ENCODE peak calls at places on chromosomes 12 and 14, in six cellular contexts. D is A549, O is endothelial cell, M is RWPE1, P is HFFc6, Y is IMR-90. C is an unnamed sample.

GRCh38 chr14:24398943-24399801 is at the start of gene NYNRIN:
- DNase-seq in D (no peak), M (no peak), O (peak; percentile 66), Y (peak; percentile 12), P (no peak), C (peak; percentile 42)

GRCh38 chr14:96084796-96085195 is 45.6 kb downstream of the C14orf132 start:
- DNase-seq in P (no peak), O (no peak), M (no peak), D (no peak), Y (no peak), C (no peak)

GRCh38 chr12:100688451-100688864 is 106.1 kb upstream of the ANO4 start:
- DNase-seq in O (no peak), P (no peak), Y (no peak), M (no peak), D (no peak), C (no peak)

GRCh38 chr12:62891805-62892549 is 43.0 kb downstream of the PPM1H start:
- DNase-seq in M (no peak), O (no peak), P (no peak), D (no peak), Y (no peak), C (no peak)

GRCh38 chr12:70045036-70045435 is 198.2 kb upstream of the CNOT2 start:
- DNase-seq in O (no peak), D (no peak), Y (peak; percentile 10), M (no peak), P (no peak), C (no peak)

GRCh38 chr14:105374389-105374788 is 23.9 kb upstream of the TEX22 start:
- DNase-seq in Y (no peak), M (peak; percentile 52), P (no peak), D (no peak), O (no peak), C (no peak)

GRCh38 chr14:100072783-100073346 is 7.6 kb downstream of the EVL start:
- DNase-seq in D (no peak), O (no peak), M (no peak), Y (no peak), P (no peak), C (no peak)

GRCh38 chr14:84228702-84229101 is 1301.2 kb upstream of the FLRT2 start:
- DNase-seq in Y (peak; percentile 2), D (no peak), M (no peak), O (no peak), P (no peak), C (no peak)

GRCh38 chr14:67172520-67172919 is 16.7 kb upstream of the GARIN2 start:
- DNase-seq in O (no peak), P (no peak), D (no peak), Y (no peak), M (no peak), C (no peak)

GRCh38 chr12:10409387-10409786 is at the start of gene KLRC4:
- DNase-seq in P (no peak), D (no peak), M (no peak), Y (peak; percentile 16), O (no peak), C (no peak)

GRCh38 chr14:68695326-68695768 is 97.5 kb downstream of the ZFP36L1 start:
- DNase-seq in M (peak; percentile 100), O (no peak), P (peak; percentile 99), Y (peak; percentile 100), D (peak; percentile 92), C (peak; percentile 37)

GRCh38 chr14:99820702-99821331 is 27.6 kb downstream of the EML1 start:
- DNase-seq in O (no peak), Y (no peak), M (no peak), D (no peak), P (no peak), C (no peak)

GRCh38 chr12:110578522-110579238 is 4.4 kb downstream of the PPTC7 start:
- DNase-seq in P (no peak), O (no peak), Y (no peak), D (no peak), M (peak; percentile 37), C (no peak)

GRCh38 chr12:70608184-70608583 is 29.0 kb downstream of the PTPRB start:
- DNase-seq in O (no peak), D (no peak), Y (no peak), M (no peak), P (no peak), C (no peak)

GRCh38 chr12:2372735-2373134 is 319.9 kb downstream of the CACNA1C start:
- DNase-seq in Y (no peak), D (no peak), M (no peak), O (no peak), P (no peak), C (no peak)

GRCh38 chr14:41606249-41607118 is at the start of gene LRFN5:
- DNase-seq in O (peak; percentile 58), D (no peak), M (no peak), P (no peak), Y (peak; percentile 49), C (no peak)

GRCh38 chr12:54032627-54033100 is at the start of gene HOXC5:
- DNase-seq in Y (peak; percentile 38), P (peak; percentile 28), D (peak; percentile 87), O (peak; percentile 80), M (peak; percentile 82), C (peak; percentile 84)

GRCh38 chr14:22174412-22174811 is 414.6 kb downstream of the DAD1 start:
- DNase-seq in Y (no peak), M (no peak), P (no peak), D (no peak), O (no peak), C (no peak)

GRCh38 chr12:76790564-76791552 is 26.9 kb downstream of the ZDHHC17 start:
- DNase-seq in D (peak; percentile 40), O (no peak), Y (peak; percentile 37), M (peak; percentile 38), P (peak; percentile 15), C (no peak)

GRCh38 chr12:12764824-12765223 is 20.6 kb upstream of the APOLD1 start:
- DNase-seq in M (no peak), D (no peak), Y (no peak), O (no peak), P (no peak), C (no peak)

GRCh38 chr12:58082996-58083395 is 141.6 kb downstream of the ATP23 start:
- DNase-seq in M (no peak), O (no peak), P (no peak), D (no peak), Y (no peak), C (no peak)

GRCh38 chr12:42447371-42447786 is 121.4 kb downstream of the PPHLN1 start:
- DNase-seq in O (no peak), Y (no peak), P (no peak), D (no peak), M (no peak), C (no peak)

GRCh38 chr12:124764451-124764850 is 99.2 kb downstream of the SCARB1 start:
- DNase-seq in Y (peak; percentile 74), O (no peak), D (peak; percentile 88), M (no peak), P (peak; percentile 62), C (peak; percentile 52)

GRCh38 chr12:109435428-109436180 is 41.5 kb downstream of the KCTD10 start:
- DNase-seq in Y (no peak), D (no peak), M (no peak), P (no peak), O (no peak), C (no peak)

GRCh38 chr12:10634427-10634826 is 21.0 kb upstream of the MAGOHB start:
- DNase-seq in M (no peak), O (no peak), D (no peak), Y (peak; percentile 71), P (peak; percentile 82), C (no peak)

GRCh38 chr12:132321321-132322118 is 7.9 kb downstream of the GALNT9 start:
- DNase-seq in P (no peak), D (no peak), Y (no peak), O (no peak), M (no peak), C (no peak)

GRCh38 chr12:57280234-57281062 is 29.5 kb upstream of the STAC3 start:
- DNase-seq in O (no peak), D (peak; percentile 89), M (peak; percentile 86), Y (peak; percentile 99), P (peak; percentile 94), C (peak; percentile 79)

GRCh38 chr12:124560519-124560918 is 6.9 kb downstream of the NCOR2 start:
- DNase-seq in M (no peak), P (no peak), O (no peak), Y (no peak), D (no peak), C (no peak)

GRCh38 chr12:92411687-92412086 is 266.0 kb upstream of the BTG1 start:
- DNase-seq in Y (no peak), O (no peak), D (no peak), P (no peak), M (no peak), C (no peak)

GRCh38 chr14:91649930-91650329 is 82.0 kb downstream of the CATSPERB start:
- DNase-seq in P (peak; percentile 12), Y (peak; percentile 49), D (peak; percentile 55), O (peak; percentile 8), M (peak; percentile 53), C (peak; percentile 41)

GRCh38 chr12:123937707-123938600 is 34.7 kb downstream of the CCDC92 start:
- DNase-seq in O (no peak), D (no peak), Y (peak; percentile 17), P (no peak), M (no peak), C (no peak)

DNA sequence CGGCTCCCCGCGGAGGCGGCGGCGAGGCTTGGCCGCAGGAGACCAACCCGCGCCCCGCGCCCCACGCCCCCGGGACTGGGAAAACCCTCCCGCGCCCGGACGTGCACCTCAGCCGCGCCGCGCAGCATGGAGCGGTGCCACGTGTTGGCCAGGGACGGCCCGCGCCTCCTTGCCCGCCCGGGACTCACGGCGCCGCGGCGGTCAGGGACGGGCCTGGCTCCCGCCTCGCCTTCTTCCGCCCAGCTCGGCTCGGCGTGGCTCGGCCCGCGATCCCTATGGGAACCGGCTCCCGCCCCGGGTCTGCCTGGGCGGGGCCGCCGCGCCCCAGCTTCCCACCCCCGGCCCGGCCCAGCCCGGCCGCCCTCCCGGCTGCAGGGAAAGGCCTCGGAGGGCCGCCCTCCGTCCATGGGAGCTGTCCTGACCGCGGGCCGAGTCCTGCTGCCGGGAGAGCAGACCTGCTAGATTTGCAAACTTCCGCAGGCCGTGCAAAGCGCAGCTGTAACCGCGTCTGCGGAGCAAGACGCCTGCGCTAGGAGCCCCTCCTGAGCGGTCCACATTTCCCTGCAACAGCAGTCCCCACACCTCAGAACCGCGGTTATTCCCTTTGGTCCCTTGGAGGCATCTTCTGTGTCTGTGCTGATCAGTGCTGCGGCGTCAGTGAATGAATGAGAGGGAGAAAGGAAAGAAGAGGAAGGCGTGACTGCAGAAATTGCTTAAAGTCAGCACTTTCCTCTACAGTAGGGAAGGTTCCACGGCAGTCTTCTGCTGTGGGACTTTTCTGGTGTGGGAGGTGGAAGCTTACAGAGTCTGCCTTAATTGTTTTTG is at the start of gene CDKL1:
- DNase-seq in Y (peak; percentile 70), M (peak; percentile 66), P (peak; percentile 70), D (peak; percentile 69), O (peak; percentile 70), C (peak; percentile 63)
- TF ChIP-seq CTCF in Y (no peak), M (no peak), P (no peak), D (no peak), O (no peak), C (no peak)

GRCh38 chr14:59687663-59688062 is 111.1 kb upstream of the CCDC175 start:
- DNase-seq in P (no peak), M (no peak), D (no peak), Y (no peak), O (no peak), C (no peak)
- TF ChIP-seq CTCF in P (no peak), M (no peak), D (no peak), Y (no peak), O (no peak), C (no peak)

GRCh38 chr12:569803-570236 is 93.4 kb downstream of the NINJ2 start:
- DNase-seq in D (peak; percentile 87), P (peak; percentile 75), Y (peak; percentile 70), M (peak; percentile 88), O (peak; percentile 93), C (peak; percentile 91)
- TF ChIP-seq CTCF in D (peak; percentile 92), P (peak; percentile 96), Y (peak; percentile 94), M (peak; percentile 75), O (peak; percentile 84), C (peak; percentile 92)

GRCh38 chr12:114476159-114476558 is 70.2 kb upstream of the TBX5 start:
- DNase-seq in P (peak; percentile 73), O (no peak), M (no peak), D (peak; percentile 49), Y (peak; percentile 66), C (no peak)
- TF ChIP-seq CTCF in P (peak; percentile 80), O (peak; percentile 21), M (peak; percentile 23), D (peak; percentile 56), Y (peak; percentile 71), C (no peak)